ENCODE peak calls at places on chromosomes 11 and 22, in nine cellular contexts. J is mammary epithelial cell; W is fibroblast of pulmonary artery; K is colonic mucosa; M is CD8-positive, alpha-beta T cell; G is tibial nerve; T is astrocyte of the spinal cord; I is GM10248; B is WTC11. Q is an unnamed sample.

GRCh38 chr11:60155928-60156327 is 27.0 kb downstream of the MS4A6A start:
- DNase-seq in J (peak), W (no peak), K (no peak), M (no peak), G (no peak), T (no peak), I (no peak), B (no peak), Q (no peak)

GRCh38 chr11:119155733-119156492 is 7.1 kb downstream of the ABCG4 start:
- DNase-seq in J (no peak), W (no peak), K (peak), M (no peak), G (no peak), T (no peak), I (no peak), B (peak), Q (no peak)

GRCh38 chr22:31144223-31144622 is 3.9 kb upstream of the PLA2G3 start:
- DNase-seq in J (peak), W (peak), K (no peak), M (no peak), G (no peak), T (no peak), I (no peak), B (no peak), Q (no peak)

GRCh38 chr11:74672956-74673895 is 58.0 kb downstream of the CHRDL2 start:
- DNase-seq in J (peak), W (peak), K (peak), M (no peak), G (no peak), T (peak), I (no peak), B (no peak), Q (no peak)

GRCh38 chr22:49728566-49729271 is 99.0 kb downstream of the BRD1 start:
- DNase-seq in J (no peak), W (no peak), K (no peak), M (no peak), G (peak), T (no peak), I (no peak), B (no peak), Q (no peak)

GRCh38 chr22:50691521-50691920 is 18.9 kb downstream of the SHANK3 start:
- DNase-seq in J (peak), W (peak), K (no peak), M (no peak), G (peak), T (peak), I (no peak), B (no peak), Q (no peak)

GRCh38 chr11:127493330-127493729 is 492.8 kb upstream of the KIRREL3 start:
- DNase-seq in J (peak), W (no peak), K (no peak), M (no peak), G (no peak), T (peak), I (no peak), B (no peak), Q (no peak)

GRCh38 chr22:36328635-36329216 is 59.0 kb downstream of the MYH9 start:
- DNase-seq in J (peak), W (peak), K (no peak), M (no peak), G (no peak), T (peak), I (no peak), B (no peak), Q (peak)

GRCh38 chr11:35893796-35894475 is 49.9 kb upstream of the LDLRAD3 start:
- DNase-seq in J (peak), W (peak), K (peak), M (no peak), G (no peak), T (no peak), I (no peak), B (peak), Q (no peak)

GRCh38 chr11:8288824-8289223 is 25.1 kb upstream of the LMO1 start:
- DNase-seq in J (no peak), W (no peak), K (no peak), M (no peak), G (no peak), T (no peak), I (no peak), B (no peak), Q (no peak)

GRCh38 chr11:123653405-123653996 is 923 bp downstream of the SCN3B start:
- DNase-seq in J (no peak), W (no peak), K (no peak), M (no peak), G (no peak), T (peak), I (no peak), B (no peak), Q (no peak)

GRCh38 chr22:22026157-22026831 is 43.7 kb upstream of the TOP3B start:
- DNase-seq in J (no peak), W (no peak), K (no peak), M (no peak), G (no peak), T (no peak), I (peak), B (no peak), Q (no peak)

GRCh38 chr11:66070604-66071325 is 693 bp downstream of the PACS1 start:
- DNase-seq in J (peak), W (peak), K (peak), M (no peak), G (no peak), T (peak), I (no peak), B (peak), Q (no peak)

GRCh38 chr11:36034572-36035331 is 90.9 kb downstream of the LDLRAD3 start:
- DNase-seq in J (peak), W (peak), K (no peak), M (no peak), G (no peak), T (peak), I (no peak), B (no peak), Q (no peak)

GRCh38 chr11:63564056-63564784 is 1.0 kb upstream of the PLAAT2 start:
- DNase-seq in J (no peak), W (no peak), K (peak), M (no peak), G (no peak), T (no peak), I (peak), B (no peak), Q (no peak)

GRCh38 chr22:46069518-46070214 is 80.7 kb upstream of the PPARA start:
- DNase-seq in J (peak), W (peak), K (peak), M (no peak), G (peak), T (peak), I (no peak), B (no peak), Q (no peak)

GRCh38 chr11:131495417-131495816 is 125.0 kb downstream of the NTM start:
- DNase-seq in J (no peak), W (no peak), K (peak), M (no peak), G (peak), T (no peak), I (no peak), B (no peak), Q (no peak)

GRCh38 chr22:17158568-17159503 is at the start of gene HDHD5:
- DNase-seq in J (peak), W (peak), K (peak), M (peak), G (peak), T (peak), I (peak), B (peak), Q (peak)

GRCh38 chr11:37277896-37278465 is 679.9 kb upstream of the RAG2 start:
- DNase-seq in J (no peak), W (no peak), K (no peak), M (no peak), G (no peak), T (no peak), I (no peak), B (no peak), Q (no peak)

GRCh38 chr11:334264-335033 is 13.8 kb upstream of the IFITM3 start:
- DNase-seq in J (no peak), W (peak), K (no peak), M (no peak), G (no peak), T (no peak), I (no peak), B (peak), Q (no peak)

GRCh38 chr11:126281245-126281644 is 1.6 kb upstream of the TIRAP start:
- DNase-seq in J (no peak), W (no peak), K (no peak), M (no peak), G (no peak), T (no peak), I (no peak), B (no peak), Q (no peak)

GRCh38 chr11:20397281-20397680 is 9.8 kb downstream of the PRMT3 start:
- DNase-seq in J (peak), W (peak), K (no peak), M (no peak), G (no peak), T (peak), I (peak), B (no peak), Q (no peak)
- TF ChIP-seq CTCF in J (peak), W (peak), K (peak), M (peak), G (peak), T (peak), I (peak), B (no peak), Q (no peak)

GRCh38 chr11:112780351-112781043 is 180.7 kb upstream of the NCAM1 start:
- DNase-seq in J (peak), W (peak), K (no peak), M (no peak), G (no peak), T (peak), I (no peak), B (no peak), Q (no peak)
- TF ChIP-seq CTCF in J (no peak), W (peak), K (no peak), M (no peak), G (no peak), T (peak), I (no peak), B (no peak), Q (no peak)

DNA sequence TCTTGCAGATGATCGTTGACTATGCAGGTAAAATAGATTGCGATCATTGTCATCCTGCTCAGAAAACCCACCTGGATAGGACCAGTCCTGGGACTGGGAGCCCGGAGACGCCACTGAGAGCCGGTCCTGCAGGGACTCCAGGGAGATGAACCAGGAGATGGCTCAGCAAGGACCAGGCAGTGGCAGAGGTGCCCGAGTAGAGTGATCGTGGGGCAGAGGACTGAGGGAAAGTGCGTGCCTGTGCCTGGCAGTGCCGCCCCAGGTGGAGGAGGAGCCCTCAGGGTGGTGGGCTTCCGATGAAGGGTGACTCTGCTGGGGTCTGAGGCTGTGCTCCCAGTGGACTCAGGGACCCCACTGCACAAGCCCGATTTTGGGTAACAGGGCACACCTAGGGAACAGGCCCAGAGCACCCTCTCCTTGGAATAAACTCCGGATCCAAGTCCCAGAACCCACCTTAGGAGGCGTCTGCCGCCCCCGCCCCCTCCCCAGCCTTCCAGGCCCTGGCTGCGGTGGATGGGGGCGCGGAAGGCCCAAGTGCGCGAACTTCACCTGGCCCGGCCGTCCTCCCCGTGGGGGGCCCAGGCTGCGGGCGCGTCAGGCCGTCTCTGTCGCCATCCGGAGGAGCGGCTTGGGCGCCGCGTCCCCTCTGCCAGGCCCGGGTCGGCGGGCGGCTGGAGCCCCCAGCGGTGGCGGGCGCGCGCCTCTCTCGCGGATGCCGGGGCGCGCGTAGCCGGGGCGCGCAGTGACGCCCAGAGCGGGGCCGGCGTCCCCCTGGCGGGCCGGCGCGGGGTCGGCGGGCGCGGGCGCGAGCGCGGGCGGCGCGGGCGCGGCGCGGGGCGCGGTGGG is 1338.8 kb downstream of the BRD1 start:
- DNase-seq in J (no peak), W (no peak), K (no peak), M (no peak), G (no peak), T (no peak), I (no peak), B (peak), Q (no peak)
- TF ChIP-seq CTCF in J (no peak), W (no peak), K (no peak), M (no peak), G (no peak), T (no peak), I (no peak), B (no peak), Q (no peak)

GRCh38 chr22:32858957-32859356 is 57.5 kb downstream of the TIMP3 start:
- DNase-seq in J (no peak), W (no peak), K (no peak), M (no peak), G (no peak), T (no peak), I (no peak), B (no peak), Q (no peak)
- TF ChIP-seq CTCF in J (no peak), W (no peak), K (no peak), M (no peak), G (no peak), T (no peak), I (no peak), B (no peak), Q (no peak)

GRCh38 chr11:11163669-11164377 is 189.2 kb downstream of the CSNK2A3 start:
- DNase-seq in J (no peak), W (no peak), K (no peak), M (no peak), G (no peak), T (no peak), I (no peak), B (no peak), Q (no peak)

GRCh38 chr11:11167806-11168205 is 185.2 kb downstream of the CSNK2A3 start:
- DNase-seq in J (no peak), W (no peak), K (no peak), M (no peak), G (no peak), T (no peak), I (no peak), B (no peak), Q (no peak)

DNA sequence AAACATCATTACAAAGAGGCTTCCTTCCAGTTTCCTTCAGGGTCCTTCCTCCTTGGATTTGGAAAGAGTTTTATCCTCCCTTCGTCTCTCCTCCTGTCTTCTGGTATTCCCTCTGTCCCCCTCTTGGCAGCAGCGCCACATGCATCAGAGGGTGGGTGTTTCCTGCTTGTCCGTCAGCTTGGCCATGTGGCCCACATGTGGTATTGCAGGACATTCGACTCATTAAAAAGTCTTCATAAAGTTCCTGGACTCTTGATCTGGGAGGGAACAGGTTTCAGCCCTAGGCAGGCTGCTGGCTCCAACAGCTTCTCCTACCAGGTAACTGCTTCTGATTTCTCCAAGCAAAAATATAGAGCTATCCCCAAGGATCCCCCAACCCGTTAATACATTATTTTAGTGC is 189.8 kb downstream of the CSNK2A3 start:
- DNase-seq in J (no peak), W (peak), K (no peak), M (no peak), G (no peak), T (no peak), I (no peak), B (no peak), Q (no peak)
- TF ChIP-seq CTCF in J (peak), W (peak), K (no peak), M (no peak), G (no peak), T (peak), I (no peak), B (no peak), Q (no peak)

DNA sequence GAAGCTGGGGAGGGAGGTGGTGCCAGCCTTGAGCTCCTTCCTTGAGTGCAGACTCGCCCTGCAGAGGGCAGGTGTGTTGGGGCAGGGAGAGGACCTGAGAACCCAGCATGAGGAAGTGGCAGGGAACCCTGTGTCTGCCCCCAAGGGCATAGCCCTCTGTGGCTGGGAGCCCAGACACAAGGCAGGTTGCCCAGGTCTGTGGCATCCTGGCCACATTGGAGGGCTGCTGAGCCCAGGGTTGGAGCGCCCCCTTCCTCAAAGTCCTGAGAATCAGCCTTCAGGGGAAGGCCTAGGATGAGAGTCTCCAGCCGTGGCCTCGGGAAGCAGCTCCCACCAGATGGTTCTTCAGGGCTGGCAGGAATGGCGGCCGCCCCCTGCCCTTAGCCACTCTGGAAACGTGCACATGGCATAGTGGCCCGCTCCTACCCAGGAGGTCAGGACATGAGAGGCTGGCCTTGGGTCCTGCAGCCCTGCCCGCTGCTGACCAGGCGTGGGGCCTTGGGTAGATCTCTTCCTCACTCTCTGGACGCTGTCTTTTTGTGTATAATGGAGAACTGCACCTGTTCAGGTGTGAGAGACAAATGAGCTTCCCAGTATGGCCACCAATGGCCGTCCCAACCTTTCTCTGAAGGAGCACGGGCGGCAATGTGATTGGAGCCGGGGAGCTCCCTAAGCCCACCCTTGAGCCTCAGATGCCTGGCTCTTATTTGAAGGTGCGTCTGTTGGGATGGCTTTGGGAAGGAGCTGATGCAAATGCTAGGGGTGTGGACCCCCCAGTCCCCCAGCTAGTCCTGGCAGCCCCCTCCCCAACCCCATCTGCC is 4.5 kb upstream of the CDC42BPG start:
- DNase-seq in J (no peak), W (no peak), K (peak), M (no peak), G (no peak), T (no peak), I (no peak), B (peak), Q (peak)
- TF ChIP-seq CTCF in J (no peak), W (no peak), K (no peak), M (no peak), G (no peak), T (peak), I (peak), B (peak), Q (no peak)

Q was measured in activated B cell treated with CpG ODN at 0.5 μM for 24 hours.